ENCODE peak calls at places on chromosomes 11 and 22, in four cellular contexts. One of them, this sample, is unnamed.

GRCh38 chr11:118913411-118914125 is 12.2 kb downstream of the BCL9L start:
- DNase-seq in SW 1271: no peak
- DNase-seq in RWPE1: no peak
- DNase-seq in GM10248: no peak
- DNase-seq in this sample: no peak

GRCh38 chr22:35616043-35616442 is 1.1 kb downstream of the MB start:
- DNase-seq in SW 1271: no peak
- DNase-seq in RWPE1: no peak
- DNase-seq in GM10248: no peak
- DNase-seq in this sample: no peak

GRCh38 chr11:2789331-2789730 is 89.5 kb upstream of the KCNQ1OT1 start:
- DNase-seq in SW 1271: no peak
- DNase-seq in RWPE1: no peak
- DNase-seq in GM10248: no peak
- DNase-seq in this sample: no peak

GRCh38 chr11:13465909-13466371 is 2.9 kb upstream of the BTBD10 start:
- DNase-seq in SW 1271: no peak
- DNase-seq in RWPE1: peak
- DNase-seq in GM10248: peak
- DNase-seq in this sample: peak

GRCh38 chr22:24133187-24133965 is 47.9 kb upstream of the SUSD2 start:
- DNase-seq in SW 1271: no peak
- DNase-seq in RWPE1: no peak
- DNase-seq in GM10248: no peak
- DNase-seq in this sample: peak

GRCh38 chr11:350723-351255 is 18.5 kb upstream of the B4GALNT4 start:
- DNase-seq in SW 1271: no peak
- DNase-seq in RWPE1: no peak
- DNase-seq in GM10248: peak
- DNase-seq in this sample: no peak

GRCh38 chr11:66287256-66288137 is 1.4 kb downstream of the YIF1A start:
- DNase-seq in SW 1271: no peak
- DNase-seq in RWPE1: no peak
- DNase-seq in GM10248: no peak
- DNase-seq in this sample: no peak

GRCh38 chr11:125364085-125364822 is 131.8 kb downstream of the FEZ1 start:
- DNase-seq in SW 1271: no peak
- DNase-seq in RWPE1: no peak
- DNase-seq in GM10248: no peak
- DNase-seq in this sample: no peak

GRCh38 chr11:75159081-75159953 is 8.4 kb downstream of the SLCO2B1 start:
- DNase-seq in SW 1271: no peak
- DNase-seq in RWPE1: no peak
- DNase-seq in GM10248: no peak
- DNase-seq in this sample: peak